ENCODE peak calls at places on chromosomes 4 and X, in five cellular contexts. P, A, T, L and S are unnamed samples.

GRCh38 chr4:128782076-128782715 is 27.3 kb upstream of the JADE1 start:
- DNase-seq in P (no peak), A (peak), T (peak), L (no peak), S (peak)

GRCh38 chrX:39688576-39689373 is 409.0 kb downstream of the BCOR start:
- DNase-seq in P (peak), A (no peak), T (peak), L (peak), S (peak)

GRCh38 chr4:38670939-38671593 is 7.1 kb downstream of the KLF3 start:
- DNase-seq in P (no peak), A (no peak), T (peak), L (no peak), S (no peak)

GRCh38 chr4:749771-750666 is 44.4 kb downstream of the PCGF3 start:
- DNase-seq in P (no peak), A (no peak), T (no peak), L (peak), S (no peak)

GRCh38 chrX:39519213-39519544 is 578.6 kb downstream of the BCOR start:
- DNase-seq in P (no peak), A (no peak), T (peak), L (no peak), S (no peak)

GRCh38 chr4:15444276-15444675 is 16.4 kb downstream of the C1QTNF7 start:
- DNase-seq in P (no peak), A (no peak), T (no peak), L (no peak), S (no peak)

GRCh38 chr4:172686021-172686420 is 482.6 kb upstream of the GALNT7 start:
- DNase-seq in P (no peak), A (no peak), T (no peak), L (no peak), S (no peak)

GRCh38 chr4:123102897-123103489 is 180.6 kb upstream of the NUDT6 start:
- DNase-seq in P (no peak), A (no peak), T (no peak), L (no peak), S (no peak)

GRCh38 chr4:72843466-72843865 is 226.1 kb downstream of the COX18 start:
- DNase-seq in P (no peak), A (no peak), T (no peak), L (no peak), S (no peak)

GRCh38 chr4:2570551-2571222 is 34.2 kb downstream of the FAM193A start:
- DNase-seq in P (no peak), A (peak), T (no peak), L (peak), S (peak)

GRCh38 chr4:10182446-10183424 is 66.1 kb upstream of the WDR1 start:
- DNase-seq in P (no peak), A (no peak), T (no peak), L (no peak), S (peak)

GRCh38 chr4:168868044-168868855 is 141.8 kb downstream of the CBR4 start:
- DNase-seq in P (no peak), A (no peak), T (no peak), L (no peak), S (no peak)

GRCh38 chrX:12113321-12113720 is 25.0 kb upstream of the FRMPD4 start:
- DNase-seq in P (no peak), A (no peak), T (no peak), L (no peak), S (no peak)

GRCh38 chrX:12138366-12139313 is at the start of gene FRMPD4:
- DNase-seq in P (peak), A (no peak), T (no peak), L (peak), S (no peak)

GRCh38 chr4:40480291-40480690 is 145.2 kb downstream of the CHRNA9 start:
- DNase-seq in P (no peak), A (no peak), T (no peak), L (no peak), S (no peak)

GRCh38 chrX:67604979-67605703 is 61.3 kb downstream of the AR start:
- DNase-seq in P (no peak), A (no peak), T (no peak), L (no peak), S (no peak)
- TF ChIP-seq CTCF in P (no peak), A (no peak), T (no peak), L (no peak), S (no peak)

DNA sequence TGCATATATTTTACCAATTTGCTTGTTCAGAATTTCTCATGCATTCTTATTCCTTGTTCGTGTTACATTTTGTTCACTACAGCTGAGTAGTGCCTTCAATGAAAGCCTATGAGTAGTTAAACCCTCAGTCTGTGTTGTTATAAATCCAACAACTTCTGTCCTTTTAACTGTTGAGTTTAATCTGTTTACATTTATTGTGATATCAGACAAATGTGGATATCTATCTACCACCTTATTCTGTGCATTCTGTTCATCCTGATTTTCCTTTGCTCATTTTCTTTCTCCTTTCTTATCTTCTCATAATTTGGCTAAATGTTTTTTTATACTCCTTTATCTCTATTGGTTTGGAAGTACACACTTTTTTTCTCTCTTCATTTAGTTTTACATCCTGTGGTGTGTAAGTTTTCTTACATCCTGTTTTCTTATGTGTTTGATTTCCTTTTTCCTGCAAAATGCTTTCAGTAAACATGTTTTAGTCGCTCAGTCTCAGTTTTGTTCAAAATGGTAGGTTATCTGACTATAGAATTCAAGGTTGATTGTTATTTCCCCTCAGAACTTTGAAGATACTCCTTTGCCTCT is 54.2 kb downstream of the CASP6 start:
- DNase-seq in P (no peak), A (no peak), T (no peak), L (no peak), S (no peak)
- TF ChIP-seq CTCF in P (no peak), A (no peak), T (no peak), L (no peak), S (no peak)

GRCh38 chrX:21770631-21771321 is 12.9 kb upstream of the SMPX start:
- DNase-seq in P (no peak), A (no peak), T (no peak), L (no peak), S (no peak)
- TF ChIP-seq CTCF in P (peak), A (no peak), T (no peak), L (no peak), S (no peak)

GRCh38 chr4:158268553-158268952 is 58.3 kb downstream of the TMEM144 start:
- DNase-seq in P (no peak), A (no peak), T (no peak), L (no peak), S (no peak)
- TF ChIP-seq CTCF in P (no peak), A (no peak), T (no peak), L (no peak), S (no peak)

GRCh38 chrX:151825927-151826471 is 86.7 kb upstream of the MAGEA4 start:
- DNase-seq in P (no peak), A (no peak), T (no peak), L (no peak), S (no peak)
- TF ChIP-seq CTCF in P (no peak), A (no peak), T (no peak), L (no peak), S (no peak)

GRCh38 chrX:117985241-117985640 is 131.4 kb downstream of the KLHL13 start:
- DNase-seq in P (no peak), A (no peak), T (peak), L (no peak), S (peak)
- TF ChIP-seq CTCF in P (peak), A (no peak), T (no peak), L (no peak), S (no peak)

GRCh38 chrX:17967888-17968287 is 106.8 kb upstream of the RAI2 start:
- DNase-seq in P (no peak), A (no peak), T (peak), L (no peak), S (no peak)

GRCh38 chrX:17968367-17968766 is 107.3 kb upstream of the RAI2 start:
- DNase-seq in P (no peak), A (no peak), T (no peak), L (no peak), S (no peak)

GRCh38 chrX:17964871-17965270 is 103.8 kb upstream of the RAI2 start:
- DNase-seq in P (no peak), A (no peak), T (no peak), L (no peak), S (no peak)
- TF ChIP-seq CTCF in P (no peak), A (no peak), T (no peak), L (no peak), S (no peak)

DNA sequence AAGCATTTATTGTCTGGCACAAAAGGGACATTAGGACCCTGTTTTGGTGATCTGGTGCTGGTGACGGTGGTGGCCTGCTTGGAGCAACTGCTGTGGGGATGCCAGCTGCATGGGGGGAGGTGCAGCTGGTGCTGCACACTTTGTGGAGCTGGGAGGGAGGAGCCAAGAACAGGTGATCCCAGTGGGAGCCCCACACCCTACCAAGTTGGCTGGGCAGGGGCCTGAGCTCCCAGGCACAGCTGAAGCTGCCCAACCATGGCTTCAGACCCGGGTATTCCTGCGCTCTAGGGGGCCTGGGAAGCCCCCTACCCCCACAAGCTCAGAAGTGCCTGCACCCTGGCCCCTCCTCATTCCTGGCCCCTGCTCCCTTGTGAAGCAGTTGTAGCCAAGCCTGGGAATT is 1512.5 kb downstream of the TECRL start:
- DNase-seq in P (no peak), A (no peak), T (no peak), L (peak), S (no peak)
- TF ChIP-seq CTCF in P (no peak), A (no peak), T (no peak), L (no peak), S (no peak)

GRCh38 chr4:139078926-139079325 is 63.3 kb downstream of the NOCT start:
- DNase-seq in P (no peak), A (no peak), T (no peak), L (no peak), S (no peak)

GRCh38 chr4:139085141-139085540 is 69.6 kb downstream of the NOCT start:
- DNase-seq in P (no peak), A (no peak), T (no peak), L (no peak), S (no peak)

GRCh38 chr4:139084425-139085093 is 69.0 kb downstream of the NOCT start:
- DNase-seq in P (no peak), A (no peak), T (no peak), L (no peak), S (no peak)

GRCh38 chr4:139082750-139083532 is 67.4 kb downstream of the NOCT start:
- DNase-seq in P (peak), A (peak), T (peak), L (peak), S (peak)

DNA sequence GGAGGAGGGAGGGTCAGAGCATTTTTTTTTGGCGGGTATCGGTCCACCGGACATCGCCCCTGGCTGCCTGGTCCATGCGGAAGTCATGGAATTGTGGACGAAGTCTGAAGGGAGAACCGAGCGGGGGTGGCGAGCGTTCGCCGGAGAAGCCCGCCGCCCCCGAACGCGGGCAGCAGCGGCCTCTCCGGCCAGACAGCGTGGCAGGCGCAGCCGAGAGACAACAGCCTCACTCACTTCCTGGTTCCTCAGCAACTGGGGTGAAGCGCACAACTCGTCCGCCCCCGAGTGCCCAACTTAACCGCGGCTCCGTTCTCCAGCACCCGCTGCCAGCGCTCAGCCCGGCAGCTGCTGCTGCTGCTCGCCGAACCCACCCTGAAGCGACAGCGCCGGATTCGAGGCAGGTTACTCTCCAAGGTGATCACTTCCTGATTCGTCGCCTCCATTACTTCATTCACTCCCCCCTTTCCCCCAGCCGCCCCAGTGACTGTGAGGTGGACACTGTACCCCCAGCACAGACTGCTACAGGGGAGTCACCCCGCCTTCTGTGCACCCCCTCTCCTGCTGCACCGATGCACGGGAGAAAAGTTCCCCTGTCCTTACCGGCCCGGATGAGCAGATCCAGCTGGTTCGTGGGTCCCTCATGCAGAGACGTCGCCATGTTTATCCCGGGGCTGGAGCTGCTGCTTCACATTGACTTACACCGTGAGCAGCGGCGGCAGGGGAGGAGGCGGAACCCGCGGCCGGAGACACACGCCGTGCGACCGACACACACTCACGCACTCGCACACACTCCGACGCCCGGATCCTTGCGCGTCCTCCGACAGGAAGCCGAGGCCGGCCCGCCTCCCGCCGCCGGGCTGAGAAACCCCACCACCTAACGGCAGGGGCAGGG is 68.2 kb downstream of the NOCT start:
- DNase-seq in P (peak), A (peak), T (peak), L (peak), S (peak)
- TF ChIP-seq CTCF in P (peak), A (no peak), T (no peak), L (peak), S (no peak)